ENCODE peak calls at places on chromosomes 2 and 18, in four cellular contexts. K is neural progenitor cell, F is GM23248, Y is PC-3. T is an unnamed sample. For H3F3A, the result is how much of the 10 kb centered on the place peaks cover.

GRCh38 chr2:200208041-200208440 is 98.5 kb upstream of the SPATS2L start:
- DNase-seq in K (no peak), F (no peak), Y (no peak), T (no peak)

GRCh38 chr2:135685361-135685760 is 56.3 kb upstream of the UBXN4 start:
- DNase-seq in K (no peak), F (peak), Y (peak), T (no peak)

GRCh38 chr2:46871976-46872381 is 43.6 kb downstream of the MCFD2 start:
- DNase-seq in K (no peak), F (no peak), Y (no peak), T (no peak)

GRCh38 chr2:12764075-12764722 is 47.5 kb downstream of the TRIB2 start:
- DNase-seq in K (no peak), F (peak), Y (no peak), T (no peak)

GRCh38 chr2:216792222-216793001 is 67.5 kb downstream of the TNP1 start:
- DNase-seq in K (peak), F (peak), Y (peak), T (no peak)

GRCh38 chr18:78407456-78407823 is 572.2 kb upstream of the SALL3 start:
- DNase-seq in K (no peak), F (no peak), Y (no peak), T (no peak)

GRCh38 chr2:101036562-101036961 is 34.5 kb downstream of the RPL31 start:
- DNase-seq in K (no peak), F (peak), Y (peak), T (peak)

GRCh38 chr2:100394111-100394641 is 23.3 kb downstream of the CHST10 start:
- DNase-seq in K (no peak), F (no peak), Y (no peak), T (no peak)

GRCh38 chr18:77249583-77250500 is at the start of gene GALR1:
- DNase-seq in K (peak), F (peak), Y (no peak), T (no peak)

GRCh38 chr18:77250926-77251729 is 1.5 kb downstream of the GALR1 start:
- DNase-seq in K (peak), F (peak), Y (no peak), T (no peak)

GRCh38 chr18:77251730-77252050 is 2.0 kb downstream of the GALR1 start:
- DNase-seq in K (no peak), F (no peak), Y (no peak), T (no peak)

GRCh38 chr18:77248873-77249582 is 620 bp upstream of the GALR1 start:
- DNase-seq in K (peak), F (no peak), Y (no peak), T (no peak)

DNA sequence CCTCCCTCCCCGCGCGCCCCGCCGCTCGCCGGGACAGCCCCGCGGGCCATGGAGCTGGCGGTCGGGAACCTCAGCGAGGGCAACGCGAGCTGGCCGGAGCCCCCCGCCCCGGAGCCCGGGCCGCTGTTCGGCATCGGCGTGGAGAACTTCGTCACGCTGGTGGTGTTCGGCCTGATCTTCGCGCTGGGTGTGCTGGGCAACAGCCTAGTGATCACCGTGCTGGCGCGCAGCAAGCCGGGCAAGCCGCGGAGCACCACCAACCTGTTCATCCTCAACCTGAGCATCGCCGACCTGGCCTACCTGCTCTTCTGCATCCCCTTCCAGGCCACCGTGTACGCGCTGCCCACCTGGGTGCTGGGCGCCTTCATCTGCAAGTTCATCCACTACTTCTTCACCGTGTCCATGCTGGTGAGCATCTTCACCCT is 865 bp downstream of the GALR1 start:
- DNase-seq in K (peak), F (no peak), Y (no peak), T (no peak)
- TF ChIP-seq EZH2 in K (peak), F (no peak), Y (no peak), T (no peak)

DNA sequence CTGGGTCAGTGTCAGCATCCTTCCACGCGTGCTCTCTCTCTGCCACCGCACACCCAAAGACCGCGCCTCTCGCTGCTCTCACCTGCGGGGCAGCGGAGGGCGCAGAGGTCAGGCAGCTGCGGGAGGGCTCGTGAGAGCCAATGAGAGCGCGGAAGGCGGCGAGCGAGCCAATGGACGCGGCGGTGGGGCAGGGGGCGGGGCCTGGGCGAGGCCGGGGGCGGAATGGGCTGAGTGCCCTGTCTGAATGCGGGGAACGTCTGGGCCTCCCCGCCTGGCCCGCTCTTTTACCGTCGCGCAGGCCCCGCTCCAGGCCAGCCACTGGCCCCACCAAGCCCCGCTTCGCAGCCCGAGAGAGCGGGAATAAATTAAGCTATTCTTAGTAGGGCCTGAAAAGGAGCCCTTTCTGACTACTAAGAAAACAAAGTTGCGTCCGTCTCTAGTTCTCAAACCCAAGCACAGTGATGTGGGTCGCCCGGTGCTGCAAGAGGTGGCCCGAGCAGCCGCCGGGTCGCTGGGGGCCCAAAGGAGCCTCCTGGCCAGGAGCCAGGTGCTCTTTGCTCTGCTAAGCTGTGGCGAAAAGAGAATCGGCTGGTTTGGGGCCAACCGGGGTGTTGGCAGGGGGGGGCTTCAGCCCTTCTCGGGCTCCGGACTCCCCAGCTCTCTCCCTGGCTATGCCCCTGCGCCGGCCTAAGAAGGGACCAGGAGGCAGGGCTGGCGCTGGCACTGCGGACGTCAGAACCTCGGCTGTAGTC is 81.1 kb upstream of the GLI2 start:
- DNase-seq in K (peak), F (no peak), Y (no peak), T (no peak)
- H3K9ac ChIP-seq in K (no peak), F (no peak), Y (no peak), T (no peak)

DNA sequence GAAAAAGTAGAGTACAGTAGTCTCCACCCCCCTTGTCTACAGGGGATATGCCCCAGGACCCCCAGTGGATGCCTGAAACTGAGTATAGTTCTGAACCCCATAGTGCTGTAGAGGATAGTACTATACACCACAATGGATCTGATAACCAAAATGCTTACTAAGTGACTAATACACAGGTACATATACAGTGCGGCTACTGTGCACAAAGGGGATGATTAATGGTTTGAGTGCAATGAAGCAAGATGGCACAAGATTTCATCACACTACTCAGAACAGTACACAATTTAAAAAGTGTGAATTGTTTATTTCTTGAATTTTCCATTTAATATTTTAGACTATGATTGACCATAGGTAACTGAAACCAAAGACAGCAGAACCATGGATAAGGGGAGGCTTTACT is 446.9 kb upstream of the NRP2 start:
- DNase-seq in K (no peak), F (no peak), Y (peak), T (no peak)
- H3F3A ChIP-seq in K (under half), F (under half), Y (under half), T (under half)

GRCh38 chr18:25349131-25349925 is 2.6 kb downstream of the ZNF521 start:
- DNase-seq in K (peak), F (peak), Y (no peak), T (peak)
- TF ChIP-seq EZH2 in K (no peak), F (no peak), Y (no peak), T (no peak)

DNA sequence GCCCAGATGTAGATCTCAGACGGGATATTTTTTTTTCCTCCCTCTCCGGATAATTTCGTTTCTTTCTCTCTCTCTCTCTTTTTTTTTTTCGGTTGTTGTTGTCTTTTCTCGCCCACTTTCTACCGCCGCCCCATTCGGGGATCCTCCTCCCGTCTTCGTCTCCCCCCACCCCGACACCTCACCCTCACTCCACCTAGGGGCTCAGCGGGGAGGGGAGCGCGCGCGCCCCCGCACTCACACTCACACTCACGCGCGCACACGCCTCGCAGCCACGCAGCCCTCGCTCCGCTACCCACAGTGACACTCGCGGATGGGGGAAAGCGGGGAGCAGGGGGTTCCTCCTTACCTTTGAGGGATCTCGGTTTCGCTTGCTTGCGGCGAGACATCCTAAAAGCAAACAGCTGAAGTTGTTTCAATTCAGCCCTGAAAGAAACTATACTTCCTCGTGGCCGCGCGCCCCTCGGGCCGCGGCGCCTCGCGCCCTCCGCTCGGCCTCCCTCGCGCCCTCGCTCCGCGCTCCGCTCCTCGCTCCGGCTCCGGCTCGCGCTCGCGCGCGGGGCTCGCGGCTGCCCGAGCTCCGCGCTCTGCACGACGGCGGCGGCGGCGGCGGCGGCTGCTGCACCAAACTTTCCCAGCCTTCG is 1.3 kb downstream of the ZNF521 start:
- DNase-seq in K (peak), F (peak), Y (no peak), T (peak)
- H3K9ac ChIP-seq in K (peak), F (peak), Y (no peak), T (peak)

GRCh38 chr18:46414863-46415262 is 242.2 kb downstream of the LOXHD1 start:
- DNase-seq in K (peak), F (no peak), Y (no peak), T (no peak)
- H3F3A ChIP-seq in K (under half), F (under half), Y (under half), T (under half)

GRCh38 chr2:104863229-104863584 is 9.3 kb downstream of the POU3F3 start:
- DNase-seq in K (no peak), F (no peak), Y (no peak), T (no peak)

GRCh38 chr2:104863585-104864279 is 9.8 kb downstream of the POU3F3 start:
- DNase-seq in K (peak), F (no peak), Y (no peak), T (no peak)

GRCh38 chr2:104861295-104862060 is 7.6 kb downstream of the POU3F3 start:
- DNase-seq in K (peak), F (no peak), Y (no peak), T (no peak)

GRCh38 chr2:104864280-104864599 is 10.3 kb downstream of the POU3F3 start:
- DNase-seq in K (no peak), F (no peak), Y (no peak), T (no peak)

GRCh38 chr2:104862061-104862941 is 8.4 kb downstream of the POU3F3 start:
- DNase-seq in K (peak), F (peak), Y (no peak), T (no peak)
- TF ChIP-seq EZH2 in K (peak), F (no peak), Y (no peak), T (no peak)